ENCODE peak calls at places on chromosomes 3 and 15, in nine cellular contexts. E is thoracic aorta, J is psoas muscle, B is PC-3, Z is HFFc6, S is retinal pigment epithelial cell, X is left lung, H is OCI-LY7, N is fibroblast of lung. M is an unnamed sample.
A peak's percentile ranks its signal among the peaks of the same experiment; 100 is the strongest.

GRCh38 chr3:168467085-168467714 is 371.5 kb upstream of the GOLIM4 start:
- DNase-seq in E (no peak), J (no peak), B (peak; percentile 64), Z (no peak), S (peak; percentile 19), X (no peak), H (no peak), N (peak; percentile 33), M (peak; percentile 23)

GRCh38 chr3:184574552-184575430 is 13.2 kb downstream of the EPHB3 start:
- DNase-seq in E (no peak), J (no peak), B (no peak), Z (no peak), S (no peak), X (no peak), H (peak; percentile 18), N (no peak), M (no peak)

GRCh38 chr3:78368576-78369345 is 1328.9 kb downstream of the ROBO2 start:
- DNase-seq in E (no peak), J (no peak), B (no peak), Z (no peak), S (peak; percentile 10), X (no peak), H (no peak), N (no peak), M (no peak)

GRCh38 chr3:75042941-75043340 is 428.5 kb upstream of the CNTN3 start:
- DNase-seq in E (no peak), J (no peak), B (no peak), Z (no peak), S (no peak), X (no peak), H (no peak), N (no peak), M (no peak)

GRCh38 chr3:127846576-127846975 is 24.3 kb upstream of the MGLL start:
- DNase-seq in E (no peak), J (no peak), B (no peak), Z (no peak), S (no peak), X (no peak), H (no peak), N (no peak), M (no peak)

GRCh38 chr15:48084759-48085420 is 35.9 kb upstream of the SLC24A5 start:
- DNase-seq in E (no peak), J (no peak), B (peak; percentile 37), Z (peak; percentile 25), S (no peak), X (no peak), H (peak; percentile 23), N (peak; percentile 49), M (peak; percentile 32)

GRCh38 chr15:61227269-61228024 is 1.7 kb downstream of the RORA start:
- DNase-seq in E (no peak), J (peak; percentile 24), B (peak; percentile 55), Z (peak; percentile 64), S (peak; percentile 34), X (no peak), H (no peak), N (peak; percentile 80), M (no peak)

GRCh38 chr15:90300988-90301715 is 35.7 kb downstream of the NGRN start:
- DNase-seq in E (no peak), J (peak; percentile 54), B (peak; percentile 64), Z (peak; percentile 10), S (no peak), X (peak; percentile 58), H (peak; percentile 71), N (peak; percentile 12), M (peak; percentile 33)

GRCh38 chr3:54999801-55000200 is 71.9 kb upstream of the LRTM1 start:
- DNase-seq in E (no peak), J (no peak), B (no peak), Z (no peak), S (peak; percentile 46), X (no peak), H (no peak), N (peak; percentile 63), M (no peak)

GRCh38 chr3:46029953-46030543 is 2.8 kb upstream of the XCR1 start:
- DNase-seq in E (no peak), J (no peak), B (no peak), Z (no peak), S (no peak), X (no peak), H (no peak), N (no peak), M (no peak)

DNA sequence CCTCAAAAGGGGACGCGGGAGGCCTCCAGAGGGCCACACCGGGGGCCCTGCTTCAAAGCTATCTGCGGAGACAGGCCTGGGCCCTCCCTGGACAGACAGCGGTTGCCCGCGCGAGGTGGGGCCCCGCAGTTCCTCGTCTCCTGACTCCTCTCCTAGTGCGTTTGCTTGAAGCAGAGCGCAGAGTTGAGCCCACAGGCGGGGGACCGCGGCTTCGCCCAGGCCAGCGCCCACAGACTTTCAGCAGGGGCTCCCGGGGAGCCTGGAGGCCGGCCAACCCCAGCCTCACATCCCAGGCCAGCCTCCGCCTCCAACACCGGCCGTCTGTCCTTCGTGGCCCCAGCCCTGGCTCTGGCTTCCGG is 540 bp upstream of the ADAMTS7 start:
- DNase-seq in E (no peak), J (peak; percentile 30), B (no peak), Z (no peak), S (no peak), X (no peak), H (no peak), N (no peak), M (no peak)
- TF ChIP-seq CTCF in E (no peak), J (no peak), B (peak; percentile 30), Z (peak; percentile 26), S (no peak), X (no peak), H (peak; percentile 24), N (no peak), M (no peak)

DNA sequence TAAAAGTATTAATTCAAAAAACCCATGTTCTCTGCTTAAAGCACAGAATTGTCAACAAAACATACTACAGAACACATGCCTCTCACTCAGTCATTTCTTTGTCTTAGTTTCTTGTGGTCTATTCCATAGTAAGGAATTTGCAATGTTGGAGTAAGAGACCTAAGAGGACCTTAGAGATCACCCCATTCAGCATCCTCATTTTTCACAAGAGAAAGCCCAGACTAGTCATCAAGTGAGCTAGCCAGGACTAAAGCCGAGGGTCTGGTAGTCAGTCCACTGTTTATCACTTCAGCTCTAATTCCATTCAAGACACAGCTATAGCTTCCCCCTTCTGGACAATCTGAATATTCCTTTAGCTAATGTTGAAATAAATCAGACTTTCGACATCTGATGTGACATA is 601.1 kb downstream of the FHIT start:
- DNase-seq in E (no peak), J (no peak), B (no peak), Z (no peak), S (no peak), X (no peak), H (no peak), N (peak; percentile 76), M (no peak)
- TF ChIP-seq CTCF in E (no peak), J (no peak), B (no peak), Z (no peak), S (peak; percentile 7), X (no peak), H (no peak), N (no peak), M (no peak)

DNA sequence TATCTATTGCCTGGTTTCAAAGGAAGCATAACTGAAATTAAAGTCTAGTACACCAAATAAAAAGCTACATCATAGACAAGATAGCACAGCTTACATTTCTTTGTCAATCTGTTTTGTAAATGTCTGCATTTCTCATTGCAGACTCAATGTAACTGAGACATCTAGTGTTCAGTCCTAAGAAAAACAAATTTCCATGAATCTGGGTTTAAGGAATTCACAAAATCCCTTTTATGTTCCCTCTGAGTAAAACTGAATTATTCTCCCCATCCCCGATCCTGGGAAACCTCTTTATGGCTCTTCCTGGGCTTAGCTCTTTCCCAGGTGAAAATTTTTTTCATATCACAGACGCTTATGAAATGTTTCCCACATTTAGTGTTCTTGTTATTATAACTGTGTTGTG is 21.6 kb upstream of the RASA2 start:
- DNase-seq in E (no peak), J (no peak), B (no peak), Z (no peak), S (no peak), X (no peak), H (no peak), N (peak; percentile 39), M (no peak)
- TF ChIP-seq CTCF in E (no peak), J (no peak), B (peak; percentile 41), Z (peak; percentile 69), S (no peak), X (no peak), H (no peak), N (no peak), M (no peak)

GRCh38 chr3:67901681-67902080 is 247.3 kb upstream of the SUCLG2 start:
- DNase-seq in E (no peak), J (no peak), B (peak; percentile 13), Z (no peak), S (no peak), X (no peak), H (peak; percentile 41), N (no peak), M (no peak)
- TF ChIP-seq CTCF in E (no peak), J (no peak), B (peak; percentile 42), Z (no peak), S (no peak), X (no peak), H (peak; percentile 84), N (no peak), M (no peak)

DNA sequence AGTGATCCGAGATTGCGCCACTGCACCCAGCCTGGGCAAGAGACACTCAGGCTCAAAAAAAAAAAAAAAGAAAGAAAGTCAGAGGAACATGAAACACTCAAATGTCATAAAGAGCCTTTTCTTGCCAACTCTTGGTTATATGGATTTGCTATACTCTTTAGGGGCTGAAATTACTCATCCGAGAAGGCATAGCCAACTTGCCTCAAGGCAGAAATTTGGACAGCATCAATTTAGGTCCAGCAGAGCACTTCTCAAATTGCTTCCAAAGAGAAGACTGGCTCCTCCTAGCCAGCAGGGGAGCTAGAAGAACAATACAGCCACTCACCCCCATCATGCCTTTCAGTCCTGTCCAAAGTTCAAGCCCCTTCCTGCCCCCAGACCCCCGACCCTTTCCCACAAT is 43.8 kb downstream of the OSBPL10 start:
- DNase-seq in E (no peak), J (no peak), B (peak; percentile 83), Z (no peak), S (no peak), X (no peak), H (no peak), N (no peak), M (no peak)
- TF ChIP-seq CTCF in E (no peak), J (no peak), B (peak; percentile 40), Z (no peak), S (no peak), X (no peak), H (peak; percentile 62), N (no peak), M (no peak)

DNA sequence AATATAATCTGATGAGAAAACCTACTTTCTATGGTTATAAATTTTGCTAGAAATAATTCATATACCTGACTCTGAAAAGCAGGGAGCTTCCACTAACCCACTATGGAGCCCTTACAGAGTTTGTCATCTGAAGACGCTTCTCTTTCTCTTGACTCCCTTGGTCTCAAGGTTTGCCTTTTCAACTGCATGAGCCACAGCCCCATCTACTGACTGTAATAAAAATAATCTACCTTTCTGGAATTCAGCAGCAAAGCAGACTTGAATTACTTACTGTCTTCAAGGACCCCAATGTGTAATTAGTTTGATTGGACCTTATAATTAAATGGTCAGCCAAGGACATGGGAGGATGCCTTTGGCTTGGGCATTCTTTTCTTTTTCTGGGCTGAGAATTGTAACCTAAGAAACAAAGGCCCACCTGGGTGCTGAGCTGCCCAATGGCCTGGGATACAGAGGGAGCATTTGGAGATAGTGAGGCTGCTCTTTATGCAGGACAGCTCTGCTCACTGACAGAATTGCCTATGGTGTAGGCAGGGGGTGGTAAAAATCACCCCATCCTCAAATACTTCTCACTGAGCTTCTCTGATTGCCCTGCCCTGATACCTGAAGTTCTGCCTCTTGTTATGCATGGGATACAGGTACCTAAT is 178.6 kb upstream of the TRIM42 start:
- DNase-seq in E (no peak), J (no peak), B (peak; percentile 28), Z (no peak), S (no peak), X (no peak), H (peak; percentile 4), N (peak; percentile 23), M (no peak)
- TF ChIP-seq CTCF in E (no peak), J (peak; percentile 47), B (peak; percentile 44), Z (no peak), S (peak; percentile 49), X (peak; percentile 39), H (peak; percentile 54), N (peak; percentile 17), M (no peak)